ENCODE peak calls at places on chromosome 13, in six cellular contexts. One of them, this sample, is unnamed.

GRCh38 chr13:40233731-40234195 is 432.7 kb downstream of the FOXO1 start:
- DNase-seq in omental fat pad: no peak
- DNase-seq in T-helper 1 cell: no peak
- DNase-seq in kidney epithelial cell: no peak
- DNase-seq in KG1: no peak
- DNase-seq in activated effector memory CD4-positive, alpha-beta T cell treated with Interleukin-2 at 50 U/mL for 16 hours: no peak
- DNase-seq in this sample: peak

GRCh38 chr13:77375554-77375953 is 48.7 kb upstream of the MYCBP2 start:
- DNase-seq in activated effector memory CD4-positive, alpha-beta T cell treated with Interleukin-2 at 50 U/mL for 16 hours: no peak
- DNase-seq in T-helper 1 cell: no peak
- DNase-seq in omental fat pad: no peak
- DNase-seq in KG1: no peak
- DNase-seq in kidney epithelial cell: no peak
- DNase-seq in this sample: no peak

GRCh38 chr13:81639984-81640582 is 1299.2 kb upstream of the SPRY2 start:
- DNase-seq in kidney epithelial cell: no peak
- DNase-seq in omental fat pad: no peak
- DNase-seq in activated effector memory CD4-positive, alpha-beta T cell treated with Interleukin-2 at 50 U/mL for 16 hours: no peak
- DNase-seq in T-helper 1 cell: no peak
- DNase-seq in KG1: no peak
- DNase-seq in this sample: no peak

GRCh38 chr13:112719016-112719415 is 29.2 kb downstream of the ATP11A start:
- DNase-seq in KG1: no peak
- DNase-seq in omental fat pad: no peak
- DNase-seq in kidney epithelial cell: no peak
- DNase-seq in activated effector memory CD4-positive, alpha-beta T cell treated with Interleukin-2 at 50 U/mL for 16 hours: no peak
- DNase-seq in T-helper 1 cell: no peak
- DNase-seq in this sample: no peak

GRCh38 chr13:106378263-106378662 is 157.2 kb downstream of the EFNB2 start:
- DNase-seq in T-helper 1 cell: no peak
- DNase-seq in kidney epithelial cell: no peak
- DNase-seq in activated effector memory CD4-positive, alpha-beta T cell treated with Interleukin-2 at 50 U/mL for 16 hours: no peak
- DNase-seq in KG1: no peak
- DNase-seq in omental fat pad: no peak
- DNase-seq in this sample: no peak

GRCh38 chr13:99265823-99266426 is 7.7 kb upstream of the GPR18 start:
- DNase-seq in T-helper 1 cell: no peak
- DNase-seq in activated effector memory CD4-positive, alpha-beta T cell treated with Interleukin-2 at 50 U/mL for 16 hours: no peak
- DNase-seq in KG1: no peak
- DNase-seq in kidney epithelial cell: no peak
- DNase-seq in omental fat pad: no peak
- DNase-seq in this sample: no peak

GRCh38 chr13:80972857-80973478 is 632.0 kb upstream of the SPRY2 start:
- DNase-seq in KG1: no peak
- DNase-seq in kidney epithelial cell: no peak
- DNase-seq in omental fat pad: no peak
- DNase-seq in T-helper 1 cell: no peak
- DNase-seq in activated effector memory CD4-positive, alpha-beta T cell treated with Interleukin-2 at 50 U/mL for 16 hours: no peak
- DNase-seq in this sample: no peak

GRCh38 chr13:21399741-21400140 is 59.4 kb downstream of the ZDHHC20 start:
- DNase-seq in T-helper 1 cell: no peak
- DNase-seq in kidney epithelial cell: peak
- DNase-seq in KG1: no peak
- DNase-seq in omental fat pad: no peak
- DNase-seq in activated effector memory CD4-positive, alpha-beta T cell treated with Interleukin-2 at 50 U/mL for 16 hours: no peak
- DNase-seq in this sample: no peak

GRCh38 chr13:85659493-85659892 is 139.7 kb downstream of the SLITRK6 start:
- DNase-seq in kidney epithelial cell: no peak
- DNase-seq in KG1: no peak
- DNase-seq in omental fat pad: no peak
- DNase-seq in T-helper 1 cell: no peak
- DNase-seq in activated effector memory CD4-positive, alpha-beta T cell treated with Interleukin-2 at 50 U/mL for 16 hours: no peak
- DNase-seq in this sample: no peak

GRCh38 chr13:105346141-105346766 is 1189.2 kb downstream of the EFNB2 start:
- DNase-seq in activated effector memory CD4-positive, alpha-beta T cell treated with Interleukin-2 at 50 U/mL for 16 hours: no peak
- DNase-seq in omental fat pad: no peak
- DNase-seq in T-helper 1 cell: no peak
- DNase-seq in KG1: no peak
- DNase-seq in kidney epithelial cell: peak
- DNase-seq in this sample: no peak

GRCh38 chr13:109761695-109762094 is 24.7 kb downstream of the IRS2 start:
- DNase-seq in KG1: no peak
- DNase-seq in T-helper 1 cell: no peak
- DNase-seq in kidney epithelial cell: no peak
- DNase-seq in activated effector memory CD4-positive, alpha-beta T cell treated with Interleukin-2 at 50 U/mL for 16 hours: no peak
- DNase-seq in omental fat pad: no peak
- DNase-seq in this sample: no peak

GRCh38 chr13:109401307-109401706 is 385.1 kb downstream of the IRS2 start:
- DNase-seq in T-helper 1 cell: no peak
- DNase-seq in omental fat pad: no peak
- DNase-seq in kidney epithelial cell: no peak
- DNase-seq in activated effector memory CD4-positive, alpha-beta T cell treated with Interleukin-2 at 50 U/mL for 16 hours: no peak
- DNase-seq in KG1: no peak
- DNase-seq in this sample: no peak

GRCh38 chr13:52459668-52460067 is 4.4 kb downstream of the CKAP2 start:
- DNase-seq in kidney epithelial cell: no peak
- DNase-seq in omental fat pad: no peak
- DNase-seq in activated effector memory CD4-positive, alpha-beta T cell treated with Interleukin-2 at 50 U/mL for 16 hours: no peak
- DNase-seq in KG1: no peak
- DNase-seq in T-helper 1 cell: no peak
- DNase-seq in this sample: no peak

GRCh38 chr13:91406619-91407018 is 8.2 kb downstream of the GPC5 start:
- DNase-seq in omental fat pad: no peak
- DNase-seq in KG1: no peak
- DNase-seq in kidney epithelial cell: no peak
- DNase-seq in T-helper 1 cell: no peak
- DNase-seq in activated effector memory CD4-positive, alpha-beta T cell treated with Interleukin-2 at 50 U/mL for 16 hours: no peak
- DNase-seq in this sample: no peak

GRCh38 chr13:107866007-107866665 is 349.2 kb downstream of the LIG4 start:
- DNase-seq in activated effector memory CD4-positive, alpha-beta T cell treated with Interleukin-2 at 50 U/mL for 16 hours: no peak
- DNase-seq in T-helper 1 cell: no peak
- DNase-seq in kidney epithelial cell: no peak
- DNase-seq in KG1: no peak
- DNase-seq in omental fat pad: no peak
- DNase-seq in this sample: no peak

GRCh38 chr13:30463820-30464495 is 1.8 kb downstream of the HMGB1 start:
- DNase-seq in activated effector memory CD4-positive, alpha-beta T cell treated with Interleukin-2 at 50 U/mL for 16 hours: peak
- DNase-seq in omental fat pad: no peak
- DNase-seq in KG1: no peak
- DNase-seq in T-helper 1 cell: peak
- DNase-seq in kidney epithelial cell: no peak
- DNase-seq in this sample: peak

GRCh38 chr13:48653074-48654054 is at the start of gene CYSLTR2:
- DNase-seq in activated effector memory CD4-positive, alpha-beta T cell treated with Interleukin-2 at 50 U/mL for 16 hours: no peak
- DNase-seq in T-helper 1 cell: peak
- DNase-seq in kidney epithelial cell: peak
- DNase-seq in KG1: peak
- DNase-seq in omental fat pad: no peak
- DNase-seq in this sample: no peak

GRCh38 chr13:103349664-103350063 is 283.4 kb upstream of the SLC10A2 start:
- DNase-seq in activated effector memory CD4-positive, alpha-beta T cell treated with Interleukin-2 at 50 U/mL for 16 hours: no peak
- DNase-seq in T-helper 1 cell: no peak
- DNase-seq in kidney epithelial cell: no peak
- DNase-seq in omental fat pad: no peak
- DNase-seq in KG1: no peak
- DNase-seq in this sample: no peak

GRCh38 chr13:113153810-113154748 is 4.4 kb upstream of the PROZ start:
- DNase-seq in omental fat pad: peak
- DNase-seq in activated effector memory CD4-positive, alpha-beta T cell treated with Interleukin-2 at 50 U/mL for 16 hours: peak
- DNase-seq in KG1: no peak
- DNase-seq in T-helper 1 cell: peak
- DNase-seq in kidney epithelial cell: no peak
- DNase-seq in this sample: peak

GRCh38 chr13:99528547-99528946 is 27.3 kb downstream of the TM9SF2 start:
- DNase-seq in omental fat pad: no peak
- DNase-seq in kidney epithelial cell: no peak
- DNase-seq in T-helper 1 cell: peak
- DNase-seq in KG1: no peak
- DNase-seq in activated effector memory CD4-positive, alpha-beta T cell treated with Interleukin-2 at 50 U/mL for 16 hours: no peak
- DNase-seq in this sample: no peak

GRCh38 chr13:95603887-95604533 is 40.5 kb downstream of the DZIP1 start:
- DNase-seq in KG1: no peak
- DNase-seq in activated effector memory CD4-positive, alpha-beta T cell treated with Interleukin-2 at 50 U/mL for 16 hours: no peak
- DNase-seq in omental fat pad: no peak
- DNase-seq in kidney epithelial cell: peak
- DNase-seq in T-helper 1 cell: no peak
- DNase-seq in this sample: no peak

GRCh38 chr13:50783066-50783465 is 60.4 kb downstream of the DLEU7 start:
- DNase-seq in T-helper 1 cell: no peak
- DNase-seq in KG1: no peak
- DNase-seq in omental fat pad: no peak
- DNase-seq in kidney epithelial cell: no peak
- DNase-seq in activated effector memory CD4-positive, alpha-beta T cell treated with Interleukin-2 at 50 U/mL for 16 hours: no peak
- DNase-seq in this sample: no peak

GRCh38 chr13:97627566-97627965 is 193.6 kb downstream of the RAP2A start:
- DNase-seq in activated effector memory CD4-positive, alpha-beta T cell treated with Interleukin-2 at 50 U/mL for 16 hours: no peak
- DNase-seq in omental fat pad: no peak
- DNase-seq in kidney epithelial cell: peak
- DNase-seq in T-helper 1 cell: no peak
- DNase-seq in KG1: no peak
- DNase-seq in this sample: no peak

GRCh38 chr13:61954092-61954491 is 538.4 kb upstream of the PCDH20 start:
- DNase-seq in activated effector memory CD4-positive, alpha-beta T cell treated with Interleukin-2 at 50 U/mL for 16 hours: no peak
- DNase-seq in omental fat pad: no peak
- DNase-seq in T-helper 1 cell: no peak
- DNase-seq in KG1: no peak
- DNase-seq in kidney epithelial cell: no peak
- DNase-seq in this sample: no peak

GRCh38 chr13:82661126-82661525 is 1221.1 kb downstream of the SLITRK1 start:
- DNase-seq in T-helper 1 cell: no peak
- DNase-seq in KG1: no peak
- DNase-seq in omental fat pad: no peak
- DNase-seq in kidney epithelial cell: no peak
- DNase-seq in activated effector memory CD4-positive, alpha-beta T cell treated with Interleukin-2 at 50 U/mL for 16 hours: no peak
- DNase-seq in this sample: no peak

GRCh38 chr13:53191091-53191490 is 162.5 kb downstream of the OLFM4 start:
- DNase-seq in T-helper 1 cell: no peak
- DNase-seq in KG1: no peak
- DNase-seq in omental fat pad: no peak
- DNase-seq in activated effector memory CD4-positive, alpha-beta T cell treated with Interleukin-2 at 50 U/mL for 16 hours: no peak
- DNase-seq in kidney epithelial cell: no peak
- DNase-seq in this sample: no peak

GRCh38 chr13:110869231-110869804 is 45.6 kb downstream of the ANKRD10 start:
- DNase-seq in kidney epithelial cell: no peak
- DNase-seq in activated effector memory CD4-positive, alpha-beta T cell treated with Interleukin-2 at 50 U/mL for 16 hours: no peak
- DNase-seq in omental fat pad: no peak
- DNase-seq in T-helper 1 cell: no peak
- DNase-seq in KG1: no peak
- DNase-seq in this sample: no peak

GRCh38 chr13:98141938-98142426 is 912 bp upstream of the FARP1 start:
- DNase-seq in T-helper 1 cell: no peak
- DNase-seq in KG1: no peak
- DNase-seq in kidney epithelial cell: no peak
- DNase-seq in omental fat pad: no peak
- DNase-seq in activated effector memory CD4-positive, alpha-beta T cell treated with Interleukin-2 at 50 U/mL for 16 hours: no peak
- DNase-seq in this sample: no peak

GRCh38 chr13:110010433-110011135 is 224.2 kb upstream of the IRS2 start:
- DNase-seq in T-helper 1 cell: no peak
- DNase-seq in activated effector memory CD4-positive, alpha-beta T cell treated with Interleukin-2 at 50 U/mL for 16 hours: no peak
- DNase-seq in omental fat pad: no peak
- DNase-seq in KG1: no peak
- DNase-seq in kidney epithelial cell: no peak
- DNase-seq in this sample: no peak

GRCh38 chr13:106507560-106508274 is 27.7 kb downstream of the EFNB2 start:
- DNase-seq in kidney epithelial cell: peak
- DNase-seq in activated effector memory CD4-positive, alpha-beta T cell treated with Interleukin-2 at 50 U/mL for 16 hours: no peak
- DNase-seq in KG1: no peak
- DNase-seq in T-helper 1 cell: no peak
- DNase-seq in omental fat pad: no peak
- DNase-seq in this sample: no peak

GRCh38 chr13:53137777-53138176 is 109.2 kb downstream of the OLFM4 start:
- DNase-seq in KG1: no peak
- DNase-seq in omental fat pad: peak
- DNase-seq in activated effector memory CD4-positive, alpha-beta T cell treated with Interleukin-2 at 50 U/mL for 16 hours: no peak
- DNase-seq in kidney epithelial cell: no peak
- DNase-seq in T-helper 1 cell: no peak
- DNase-seq in this sample: no peak

GRCh38 chr13:42875448-42876269 is 94.3 kb downstream of the FAM216B start:
- DNase-seq in T-helper 1 cell: no peak
- DNase-seq in kidney epithelial cell: no peak
- DNase-seq in KG1: no peak
- DNase-seq in omental fat pad: no peak
- DNase-seq in activated effector memory CD4-positive, alpha-beta T cell treated with Interleukin-2 at 50 U/mL for 16 hours: no peak
- DNase-seq in this sample: no peak

GRCh38 chr13:112684041-112684440 is 5.8 kb upstream of the ATP11A start:
- DNase-seq in KG1: no peak
- DNase-seq in T-helper 1 cell: no peak
- DNase-seq in activated effector memory CD4-positive, alpha-beta T cell treated with Interleukin-2 at 50 U/mL for 16 hours: no peak
- DNase-seq in omental fat pad: no peak
- DNase-seq in kidney epithelial cell: no peak
- DNase-seq in this sample: no peak

GRCh38 chr13:110616103-110617101 is 1.1 kb downstream of the NAXD start:
- DNase-seq in omental fat pad: no peak
- DNase-seq in kidney epithelial cell: no peak
- DNase-seq in KG1: no peak
- DNase-seq in T-helper 1 cell: no peak
- DNase-seq in activated effector memory CD4-positive, alpha-beta T cell treated with Interleukin-2 at 50 U/mL for 16 hours: peak
- DNase-seq in this sample: peak

GRCh38 chr13:63299995-63300394 is 1884.3 kb upstream of the PCDH20 start:
- DNase-seq in KG1: no peak
- DNase-seq in activated effector memory CD4-positive, alpha-beta T cell treated with Interleukin-2 at 50 U/mL for 16 hours: no peak
- DNase-seq in T-helper 1 cell: no peak
- DNase-seq in kidney epithelial cell: no peak
- DNase-seq in omental fat pad: no peak
- DNase-seq in this sample: no peak

GRCh38 chr13:113327766-113328391 is 30.8 kb downstream of the LAMP1 start:
- DNase-seq in kidney epithelial cell: no peak
- DNase-seq in activated effector memory CD4-positive, alpha-beta T cell treated with Interleukin-2 at 50 U/mL for 16 hours: no peak
- DNase-seq in KG1: no peak
- DNase-seq in T-helper 1 cell: no peak
- DNase-seq in omental fat pad: no peak
- DNase-seq in this sample: no peak